ENCODE peak calls at places on chromosomes 6 and 20, in eight cellular contexts. One of them, this sample, is unnamed. For H3K4me1, the result is how much of the 10 kb centered on the place peaks cover.

GRCh38 chr6:34654061-34654460 is 42.5 kb downstream of the ILRUN start:
- DNase-seq in PC-9: no peak
- DNase-seq in PC-3: no peak
- DNase-seq in mammary epithelial cell: no peak
- DNase-seq in GM23338: no peak
- DNase-seq in GM23248: no peak
- DNase-seq in fibroblast of lung: no peak
- DNase-seq in HCT116: no peak
- DNase-seq in this sample: no peak

GRCh38 chr6:11808054-11808453 is 29.5 kb upstream of the ADTRP start:
- DNase-seq in fibroblast of lung: no peak
- DNase-seq in mammary epithelial cell: no peak
- DNase-seq in PC-9: no peak
- DNase-seq in GM23248: no peak
- DNase-seq in GM23338: no peak
- DNase-seq in HCT116: no peak
- DNase-seq in PC-3: no peak
- DNase-seq in this sample: no peak

GRCh38 chr6:93721386-93722048 is 302.2 kb upstream of the EPHA7 start:
- DNase-seq in GM23338: peak
- DNase-seq in GM23248: peak
- DNase-seq in fibroblast of lung: peak
- DNase-seq in HCT116: no peak
- DNase-seq in PC-3: peak
- DNase-seq in PC-9: peak
- DNase-seq in mammary epithelial cell: no peak
- DNase-seq in this sample: peak

GRCh38 chr6:155050311-155050710 is 55.2 kb downstream of the TIAM2 start:
- DNase-seq in PC-3: peak
- DNase-seq in HCT116: no peak
- DNase-seq in GM23248: no peak
- DNase-seq in fibroblast of lung: peak
- DNase-seq in PC-9: no peak
- DNase-seq in mammary epithelial cell: peak
- DNase-seq in GM23338: no peak
- DNase-seq in this sample: no peak

GRCh38 chr6:130453230-130453629 is 87.4 kb downstream of the TMEM200A start:
- DNase-seq in HCT116: no peak
- DNase-seq in mammary epithelial cell: peak
- DNase-seq in PC-3: peak
- DNase-seq in GM23338: no peak
- DNase-seq in fibroblast of lung: peak
- DNase-seq in PC-9: no peak
- DNase-seq in GM23248: peak
- DNase-seq in this sample: no peak

GRCh38 chr20:4663553-4663952 is 58.2 kb upstream of the PRND start:
- DNase-seq in PC-9: no peak
- DNase-seq in mammary epithelial cell: no peak
- DNase-seq in GM23338: no peak
- DNase-seq in GM23248: no peak
- DNase-seq in fibroblast of lung: no peak
- DNase-seq in PC-3: no peak
- DNase-seq in HCT116: no peak
- DNase-seq in this sample: no peak

GRCh38 chr6:1993049-1993448 is 252.4 kb downstream of the GMDS start:
- DNase-seq in PC-3: peak
- DNase-seq in GM23248: peak
- DNase-seq in HCT116: no peak
- DNase-seq in fibroblast of lung: peak
- DNase-seq in PC-9: no peak
- DNase-seq in mammary epithelial cell: peak
- DNase-seq in GM23338: no peak
- DNase-seq in this sample: no peak

GRCh38 chr6:157650261-157650640 is 172.8 kb upstream of the SNX9 start:
- DNase-seq in fibroblast of lung: no peak
- DNase-seq in PC-3: no peak
- DNase-seq in GM23248: peak
- DNase-seq in HCT116: no peak
- DNase-seq in PC-9: no peak
- DNase-seq in GM23338: no peak
- DNase-seq in mammary epithelial cell: no peak
- DNase-seq in this sample: no peak

GRCh38 chr6:119166024-119166782 is 87.7 kb upstream of the FAM184A start:
- DNase-seq in HCT116: no peak
- DNase-seq in mammary epithelial cell: no peak
- DNase-seq in GM23248: no peak
- DNase-seq in GM23338: no peak
- DNase-seq in PC-3: no peak
- DNase-seq in fibroblast of lung: no peak
- DNase-seq in PC-9: no peak
- DNase-seq in this sample: no peak

GRCh38 chr6:36636283-36636682 is 42.1 kb downstream of the SRSF3 start:
- DNase-seq in PC-3: no peak
- DNase-seq in GM23248: no peak
- DNase-seq in PC-9: no peak
- DNase-seq in HCT116: no peak
- DNase-seq in GM23338: no peak
- DNase-seq in fibroblast of lung: no peak
- DNase-seq in mammary epithelial cell: no peak
- DNase-seq in this sample: no peak

GRCh38 chr6:41716516-41717446 is 18.6 kb downstream of the TFEB start:
- DNase-seq in PC-9: no peak
- DNase-seq in GM23338: no peak
- DNase-seq in HCT116: no peak
- DNase-seq in mammary epithelial cell: no peak
- DNase-seq in fibroblast of lung: no peak
- DNase-seq in PC-3: no peak
- DNase-seq in GM23248: peak
- DNase-seq in this sample: no peak
- H3K4me1 ChIP-seq in PC-9: under half
- H3K4me1 ChIP-seq in GM23338: under half
- H3K4me1 ChIP-seq in HCT116: under half
- H3K4me1 ChIP-seq in mammary epithelial cell: half or more
- H3K4me1 ChIP-seq in fibroblast of lung: under half
- H3K4me1 ChIP-seq in PC-3: under half
- H3K4me1 ChIP-seq in GM23248: under half
- H3K4me1 ChIP-seq in this sample: under half

DNA sequence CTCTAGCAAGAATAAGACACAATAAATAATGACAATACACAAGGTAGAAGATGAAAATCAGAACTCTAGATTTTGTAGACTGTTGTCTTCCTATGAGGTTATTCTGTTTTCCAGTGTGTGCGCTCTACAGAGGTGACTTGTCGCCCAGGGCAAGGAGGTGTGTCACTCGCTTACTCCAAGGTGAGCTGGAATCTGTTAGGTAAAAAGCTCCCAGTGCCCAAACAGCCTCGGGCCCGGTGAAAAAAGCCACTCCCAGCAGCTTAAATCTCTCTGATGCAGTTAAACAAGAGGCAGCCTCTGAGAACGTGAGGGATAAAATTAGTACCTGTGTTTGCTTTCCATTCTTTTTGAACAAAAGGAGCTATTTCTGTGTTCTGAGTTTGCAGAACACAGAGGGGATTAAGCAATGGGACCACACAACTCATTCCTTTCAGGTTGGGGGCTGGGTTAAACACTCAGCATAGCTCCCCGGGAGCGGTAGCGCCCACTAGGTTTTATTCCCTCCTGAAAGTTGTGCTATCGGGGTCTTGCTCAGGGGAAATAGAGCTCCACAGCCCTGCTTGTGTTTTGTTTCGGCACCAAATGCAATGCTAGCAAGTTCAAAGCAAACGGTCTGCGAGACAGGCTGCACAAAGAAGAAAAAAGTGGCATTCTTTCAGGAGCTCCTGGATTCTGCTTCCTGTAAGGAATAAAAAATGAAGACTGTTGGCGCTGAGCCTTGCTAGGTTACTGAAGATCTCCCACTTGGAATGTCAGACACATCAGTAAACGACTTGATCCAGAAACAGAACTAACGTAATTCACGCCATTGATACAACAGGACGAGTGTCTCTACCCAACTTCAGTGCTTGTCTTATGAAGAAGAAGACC is 181.1 kb downstream of the FOXA2 start:
- DNase-seq in fibroblast of lung: peak
- DNase-seq in PC-9: peak
- DNase-seq in HCT116: no peak
- DNase-seq in mammary epithelial cell: no peak
- DNase-seq in PC-3: peak
- DNase-seq in GM23338: peak
- DNase-seq in GM23248: peak
- DNase-seq in this sample: peak
- TF ChIP-seq EZH2 in fibroblast of lung: no peak
- TF ChIP-seq EZH2 in PC-9: no peak
- TF ChIP-seq EZH2 in HCT116: no peak
- TF ChIP-seq EZH2 in mammary epithelial cell: no peak
- TF ChIP-seq EZH2 in PC-3: no peak
- TF ChIP-seq EZH2 in GM23338: no peak
- TF ChIP-seq EZH2 in GM23248: no peak
- TF ChIP-seq EZH2 in this sample: no peak

GRCh38 chr6:106591111-106591825 is 38.0 kb downstream of the RTN4IP1 start:
- DNase-seq in GM23338: no peak
- DNase-seq in GM23248: peak
- DNase-seq in PC-9: peak
- DNase-seq in PC-3: peak
- DNase-seq in fibroblast of lung: peak
- DNase-seq in HCT116: no peak
- DNase-seq in mammary epithelial cell: peak
- DNase-seq in this sample: no peak
- H3K4me1 ChIP-seq in GM23338: under half
- H3K4me1 ChIP-seq in GM23248: under half
- H3K4me1 ChIP-seq in PC-9: under half
- H3K4me1 ChIP-seq in PC-3: under half
- H3K4me1 ChIP-seq in fibroblast of lung: under half
- H3K4me1 ChIP-seq in HCT116: under half
- H3K4me1 ChIP-seq in mammary epithelial cell: under half
- H3K4me1 ChIP-seq in this sample: under half

GRCh38 chr6:3742426-3743344 is 8.8 kb downstream of the PXDC1 start:
- DNase-seq in PC-3: peak
- DNase-seq in GM23248: peak
- DNase-seq in GM23338: peak
- DNase-seq in PC-9: peak
- DNase-seq in mammary epithelial cell: peak
- DNase-seq in HCT116: peak
- DNase-seq in fibroblast of lung: peak
- DNase-seq in this sample: peak
- TF ChIP-seq EZH2 in PC-3: no peak
- TF ChIP-seq EZH2 in GM23248: no peak
- TF ChIP-seq EZH2 in GM23338: no peak
- TF ChIP-seq EZH2 in PC-9: no peak
- TF ChIP-seq EZH2 in mammary epithelial cell: no peak
- TF ChIP-seq EZH2 in HCT116: no peak
- TF ChIP-seq EZH2 in fibroblast of lung: no peak
- TF ChIP-seq EZH2 in this sample: no peak

GRCh38 chr6:109878291-109878690 is 99.8 kb upstream of the GPR6 start:
- DNase-seq in HCT116: no peak
- DNase-seq in PC-9: no peak
- DNase-seq in GM23338: no peak
- DNase-seq in GM23248: no peak
- DNase-seq in PC-3: no peak
- DNase-seq in mammary epithelial cell: no peak
- DNase-seq in fibroblast of lung: no peak
- DNase-seq in this sample: no peak
- H3K4me1 ChIP-seq in HCT116: under half
- H3K4me1 ChIP-seq in PC-9: under half
- H3K4me1 ChIP-seq in GM23338: under half
- H3K4me1 ChIP-seq in GM23248: under half
- H3K4me1 ChIP-seq in PC-3: under half
- H3K4me1 ChIP-seq in mammary epithelial cell: under half
- H3K4me1 ChIP-seq in fibroblast of lung: under half
- H3K4me1 ChIP-seq in this sample: under half

GRCh38 chr6:133761706-133762105 is 127.2 kb upstream of the TCF21 start:
- DNase-seq in PC-9: no peak
- DNase-seq in fibroblast of lung: peak
- DNase-seq in mammary epithelial cell: peak
- DNase-seq in GM23248: peak
- DNase-seq in HCT116: no peak
- DNase-seq in PC-3: no peak
- DNase-seq in GM23338: no peak
- DNase-seq in this sample: no peak
- TF ChIP-seq EZH2 in PC-9: no peak
- TF ChIP-seq EZH2 in fibroblast of lung: no peak
- TF ChIP-seq EZH2 in mammary epithelial cell: no peak
- TF ChIP-seq EZH2 in GM23248: no peak
- TF ChIP-seq EZH2 in HCT116: no peak
- TF ChIP-seq EZH2 in PC-3: no peak
- TF ChIP-seq EZH2 in GM23338: no peak
- TF ChIP-seq EZH2 in this sample: no peak

GRCh38 chr20:53872081-53872541 is 198.3 kb downstream of the BCAS1 start:
- DNase-seq in fibroblast of lung: peak
- DNase-seq in mammary epithelial cell: no peak
- DNase-seq in GM23338: no peak
- DNase-seq in PC-3: no peak
- DNase-seq in HCT116: no peak
- DNase-seq in GM23248: peak
- DNase-seq in PC-9: no peak
- DNase-seq in this sample: peak

GRCh38 chr20:53870426-53871199 is 199.8 kb downstream of the BCAS1 start:
- DNase-seq in GM23248: peak
- DNase-seq in fibroblast of lung: no peak
- DNase-seq in GM23338: no peak
- DNase-seq in PC-9: no peak
- DNase-seq in mammary epithelial cell: no peak
- DNase-seq in PC-3: peak
- DNase-seq in HCT116: no peak
- DNase-seq in this sample: peak

GRCh38 chr20:53873249-53873642 is 197.1 kb downstream of the BCAS1 start:
- DNase-seq in HCT116: no peak
- DNase-seq in GM23338: no peak
- DNase-seq in mammary epithelial cell: no peak
- DNase-seq in PC-3: no peak
- DNase-seq in fibroblast of lung: no peak
- DNase-seq in GM23248: no peak
- DNase-seq in PC-9: no peak
- DNase-seq in this sample: peak

GRCh38 chr20:53872561-53873248 is 197.7 kb downstream of the BCAS1 start:
- DNase-seq in PC-3: no peak
- DNase-seq in fibroblast of lung: peak
- DNase-seq in mammary epithelial cell: no peak
- DNase-seq in GM23248: peak
- DNase-seq in PC-9: no peak
- DNase-seq in HCT116: no peak
- DNase-seq in GM23338: no peak
- DNase-seq in this sample: peak

DNA sequence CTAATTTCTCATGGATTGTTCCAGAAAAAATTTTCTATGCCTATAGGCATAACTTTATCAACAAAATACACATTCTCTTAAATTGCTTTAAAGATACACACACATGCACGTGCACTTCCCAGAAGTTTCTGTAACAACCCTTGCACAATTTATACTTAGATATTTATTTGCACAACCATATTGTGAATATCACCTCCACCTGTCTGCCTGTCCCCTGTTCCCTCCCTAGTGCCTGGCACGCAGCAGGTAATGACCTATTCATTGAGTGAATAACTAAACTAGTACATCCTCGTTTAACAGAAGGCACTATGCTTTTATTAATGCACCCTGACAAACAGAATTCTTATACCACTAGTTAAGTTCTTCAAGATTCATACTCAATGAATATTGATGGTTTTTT is 198.9 kb downstream of the BCAS1 start:
- DNase-seq in PC-3: no peak
- DNase-seq in GM23248: no peak
- DNase-seq in PC-9: no peak
- DNase-seq in HCT116: no peak
- DNase-seq in fibroblast of lung: no peak
- DNase-seq in mammary epithelial cell: no peak
- DNase-seq in GM23338: no peak
- DNase-seq in this sample: no peak
- H3K4me1 ChIP-seq in PC-3: half or more
- H3K4me1 ChIP-seq in GM23248: under half
- H3K4me1 ChIP-seq in PC-9: half or more
- H3K4me1 ChIP-seq in HCT116: under half
- H3K4me1 ChIP-seq in fibroblast of lung: under half
- H3K4me1 ChIP-seq in mammary epithelial cell: under half
- H3K4me1 ChIP-seq in GM23338: half or more
- H3K4me1 ChIP-seq in this sample: under half

This sample was measured in MM.1S.